ENCODE peak calls at places on chromosomes 1 and 21, in six cellular contexts. L is tibial artery; M is CD4-positive, CD25-positive, alpha-beta regulatory T cell; R is stomach; Y is GM23248; E is uterus. F is an unnamed sample.

GRCh38 chr1:41343790-41344679 is 17.2 kb upstream of the FOXO6 start:
- DNase-seq in L (no peak), M (no peak), R (no peak), Y (no peak), E (peak), F (no peak)

GRCh38 chr1:193700710-193701355 is 514.4 kb upstream of the B3GALT2 start:
- DNase-seq in L (no peak), M (no peak), R (no peak), Y (peak), E (no peak), F (no peak)

GRCh38 chr1:151790940-151791651 is 796 bp upstream of the TDRKH start:
- DNase-seq in L (no peak), M (peak), R (no peak), Y (peak), E (no peak), F (no peak)

GRCh38 chr1:67570473-67571143 is 114.4 kb upstream of the GADD45A start:
- DNase-seq in L (no peak), M (no peak), R (no peak), Y (peak), E (no peak), F (no peak)

GRCh38 chr1:10918531-10918930 is 93.9 kb upstream of the TARDBP start:
- DNase-seq in L (no peak), M (no peak), R (no peak), Y (peak), E (no peak), F (no peak)

GRCh38 chr1:183244466-183244865 is 58.4 kb downstream of the LAMC2 start:
- DNase-seq in L (peak), M (no peak), R (peak), Y (peak), E (peak), F (peak)

GRCh38 chr1:86987446-86987845 is 73.0 kb downstream of the HS2ST1 start:
- DNase-seq in L (no peak), M (no peak), R (no peak), Y (no peak), E (no peak), F (no peak)

GRCh38 chr1:11796036-11796828 is 9.5 kb downstream of the MTHFR start:
- DNase-seq in L (no peak), M (no peak), R (no peak), Y (no peak), E (no peak), F (peak)

GRCh38 chr1:234186037-234186688 is 187.1 kb upstream of the COA6 start:
- DNase-seq in L (no peak), M (no peak), R (no peak), Y (peak), E (no peak), F (no peak)

GRCh38 chr21:37412603-37413360 is 46.2 kb downstream of the DYRK1A start:
- DNase-seq in L (no peak), M (no peak), R (no peak), Y (peak), E (no peak), F (no peak)

GRCh38 chr1:177310326-177310725 is 139.6 kb downstream of the BRINP2 start:
- DNase-seq in L (no peak), M (no peak), R (no peak), Y (peak), E (no peak), F (no peak)

GRCh38 chr1:19232526-19232851 is 18.8 kb downstream of the EMC1 start:
- DNase-seq in L (no peak), M (no peak), R (no peak), Y (peak), E (no peak), F (no peak)

GRCh38 chr1:45979778-45980176 is 152.7 kb downstream of the PIK3R3 start:
- DNase-seq in L (no peak), M (no peak), R (no peak), Y (no peak), E (no peak), F (no peak)

GRCh38 chr21:37855568-37856391 is 60.5 kb downstream of the KCNJ6 start:
- DNase-seq in L (no peak), M (no peak), R (no peak), Y (peak), E (no peak), F (no peak)

GRCh38 chr1:176736015-176736414 is 273.0 kb downstream of the PAPPA2 start:
- DNase-seq in L (no peak), M (no peak), R (no peak), Y (no peak), E (no peak), F (no peak)

GRCh38 chr1:227449051-227449450 is 114.3 kb upstream of the ZNF678 start:
- DNase-seq in L (no peak), M (no peak), R (no peak), Y (peak), E (no peak), F (no peak)

GRCh38 chr1:98157524-98158293 is 236.9 kb upstream of the DPYD start:
- DNase-seq in L (no peak), M (no peak), R (no peak), Y (peak), E (no peak), F (no peak)

GRCh38 chr1:28812669-28813468 is 899 bp downstream of the OPRD1 start:
- DNase-seq in L (no peak), M (no peak), R (no peak), Y (no peak), E (no peak), F (no peak)

GRCh38 chr1:16019580-16020277 is 1.9 kb upstream of the HSPB7 start:
- DNase-seq in L (no peak), M (no peak), R (no peak), Y (peak), E (peak), F (peak)

GRCh38 chr21:35953570-35953969 is 106.8 kb downstream of the SETD4 start:
- DNase-seq in L (no peak), M (no peak), R (no peak), Y (no peak), E (no peak), F (no peak)

GRCh38 chr1:109446236-109446635 is 20.0 kb upstream of the PSMA5 start:
- DNase-seq in L (no peak), M (no peak), R (no peak), Y (peak), E (no peak), F (no peak)

GRCh38 chr1:190633488-190633887 is 155.8 kb upstream of the BRINP3 start:
- DNase-seq in L (no peak), M (no peak), R (no peak), Y (no peak), E (no peak), F (no peak)

GRCh38 chr1:240030236-240030635 is 61.4 kb upstream of the FMN2 start:
- DNase-seq in L (no peak), M (no peak), R (no peak), Y (no peak), E (no peak), F (no peak)

GRCh38 chr1:232473319-232473718 is 156.6 kb downstream of the SIPA1L2 start:
- DNase-seq in L (peak), M (no peak), R (no peak), Y (peak), E (no peak), F (peak)

GRCh38 chr1:25182629-25183028 is 49.7 kb downstream of the SYF2 start:
- DNase-seq in L (no peak), M (no peak), R (peak), Y (peak), E (no peak), F (peak)

GRCh38 chr1:81391100-81391828 is 409.5 kb upstream of the ADGRL2 start:
- DNase-seq in L (no peak), M (no peak), R (no peak), Y (no peak), E (no peak), F (no peak)

GRCh38 chr1:228448372-228448771 is 31.7 kb upstream of the TRIM17 start:
- DNase-seq in L (no peak), M (no peak), R (no peak), Y (no peak), E (no peak), F (no peak)

GRCh38 chr1:211420845-211421454 is 71.0 kb downstream of the RD3 start:
- DNase-seq in L (no peak), M (no peak), R (no peak), Y (peak), E (no peak), F (no peak)

GRCh38 chr21:39088831-39089380 is 94.3 kb downstream of the PSMG1 start:
- DNase-seq in L (peak), M (no peak), R (no peak), Y (peak), E (peak), F (peak)

GRCh38 chr1:7580923-7581753 is 190.0 kb upstream of the VAMP3 start:
- DNase-seq in L (peak), M (no peak), R (no peak), Y (peak), E (no peak), F (peak)

GRCh38 chr1:3146458-3146857 is 77.5 kb downstream of the PRDM16 start:
- DNase-seq in L (no peak), M (no peak), R (no peak), Y (no peak), E (no peak), F (no peak)

GRCh38 chr1:3148171-3148570 is 79.2 kb downstream of the PRDM16 start:
- DNase-seq in L (no peak), M (no peak), R (no peak), Y (no peak), E (no peak), F (no peak)

GRCh38 chr1:3149277-3149676 is 80.3 kb downstream of the PRDM16 start:
- DNase-seq in L (no peak), M (no peak), R (no peak), Y (no peak), E (no peak), F (no peak)

GRCh38 chr1:3145489-3146325 is 76.7 kb downstream of the PRDM16 start:
- DNase-seq in L (no peak), M (no peak), R (no peak), Y (no peak), E (no peak), F (no peak)

GRCh38 chr1:3146907-3147306 is 77.9 kb downstream of the PRDM16 start:
- DNase-seq in L (no peak), M (no peak), R (no peak), Y (no peak), E (no peak), F (no peak)
- H3K4me3 ChIP-seq in L (no peak), M (no peak), R (no peak), Y (no peak), E (no peak), F (no peak)

GRCh38 chr1:84960371-84960770 is 36.5 kb downstream of the MCOLN2 start:
- DNase-seq in L (no peak), M (no peak), R (no peak), Y (peak), E (no peak), F (no peak)
- H3K27ac ChIP-seq in L (peak), M (no peak), R (no peak), Y (peak), E (no peak), F (no peak)

GRCh38 chr21:31888936-31889371 is 16.1 kb downstream of the HUNK start:
- DNase-seq in L (no peak), M (no peak), R (no peak), Y (peak), E (no peak), F (no peak)
- H3K4me3 ChIP-seq in L (no peak), M (no peak), R (no peak), Y (no peak), E (no peak), F (no peak)

GRCh38 chr1:204828352-204828850 is 42.3 kb upstream of the NFASC start:
- DNase-seq in L (peak), M (no peak), R (peak), Y (peak), E (peak), F (peak)
- H3K27ac ChIP-seq in L (peak), M (no peak), R (peak), Y (peak), E (peak), F (peak)

DNA sequence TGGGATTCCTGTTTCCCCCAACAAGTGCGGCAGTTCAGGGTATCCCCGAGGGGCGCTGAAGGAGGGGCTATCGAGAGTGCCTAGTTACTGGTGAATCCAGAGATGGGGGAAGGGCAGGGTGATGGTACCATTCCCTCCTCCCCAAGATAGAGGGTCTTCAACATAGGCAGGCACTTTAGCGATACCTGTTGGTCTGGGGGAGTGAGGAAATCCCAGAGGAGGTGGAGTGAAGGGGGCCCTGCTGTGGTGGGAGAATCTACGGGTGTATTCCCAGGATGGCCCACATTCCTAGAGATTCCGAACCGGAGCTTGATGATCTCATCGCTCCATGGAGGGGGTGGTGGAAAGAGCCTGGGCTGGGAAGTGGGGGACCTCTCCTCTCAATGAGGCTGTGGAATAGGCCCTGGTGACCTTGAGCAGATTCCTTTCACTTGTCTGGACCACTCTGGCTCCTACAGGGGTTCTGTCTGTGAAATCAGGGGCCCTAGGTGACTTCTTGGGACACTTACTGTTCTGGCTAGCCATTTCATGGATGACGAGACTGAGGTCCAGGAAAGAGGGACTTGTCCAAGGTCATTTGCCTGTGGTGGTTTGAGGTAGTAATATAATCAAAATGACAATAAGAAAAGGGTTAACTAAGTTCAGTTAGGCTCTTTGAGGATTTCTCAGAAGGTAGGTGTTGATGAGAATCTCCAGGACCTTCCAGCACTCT is 52.7 kb upstream of the SYNC start:
- DNase-seq in L (no peak), M (no peak), R (no peak), Y (no peak), E (no peak), F (no peak)
- H3K4me3 ChIP-seq in L (peak), M (no peak), R (peak), Y (no peak), E (peak), F (no peak)

DNA sequence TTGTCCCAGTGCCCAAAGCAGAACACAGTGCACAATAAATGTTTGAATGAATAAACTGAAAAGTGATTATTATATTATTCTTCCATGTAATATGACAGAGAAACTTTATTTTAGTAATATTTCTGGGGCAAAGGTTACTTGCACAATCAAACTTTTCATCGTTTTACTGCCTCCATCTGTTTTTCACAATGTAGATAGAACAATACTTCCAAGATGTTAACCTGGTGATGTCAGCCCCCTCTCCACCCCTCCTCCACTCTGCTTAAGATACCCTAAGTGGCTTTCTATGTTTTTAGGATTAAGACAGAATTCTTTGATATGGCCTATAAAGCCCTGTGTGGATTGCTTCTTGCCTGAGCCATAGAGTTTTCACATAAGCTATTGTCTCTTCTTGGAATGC is 13.8 kb upstream of the NTMT2 start:
- DNase-seq in L (no peak), M (no peak), R (no peak), Y (no peak), E (no peak), F (no peak)
- H3K27ac ChIP-seq in L (no peak), M (no peak), R (no peak), Y (no peak), E (no peak), F (no peak)

F was measured in right cardiac atrium.